ENCODE peak calls at places on chromosomes 7 and 10, in ten cellular contexts. F is T-helper 2 cell; C is cortex of kidney; Q is spleen; X is GM04503; A is SW480; L is activated CD4-positive, alpha-beta T cell treated with anti-CD3 and anti-CD28 coated beads for 36 hours; Z is IMR-90; K is AG09319; G is NAMALWA. E is an unnamed sample.

GRCh38 chr10:114174462-114175190 is 623 bp upstream of the CCDC186 start:
- DNase-seq in A (no peak), Z (peak; percentile 39), C (no peak), X (no peak), Q (peak; percentile 88), G (no peak), L (no peak), K (no peak), F (no peak), E (no peak)

GRCh38 chr10:60182691-60183090 is 207.0 kb downstream of the ANK3 start:
- DNase-seq in F (no peak), K (no peak), A (no peak), C (no peak), Q (no peak), L (no peak), X (no peak), G (no peak), Z (peak; percentile 21), E (no peak)

GRCh38 chr10:74683621-74684114 is 142.7 kb upstream of the KAT6B start:
- DNase-seq in L (no peak), Z (peak; percentile 10), F (no peak), A (no peak), K (no peak), X (no peak), Q (no peak), C (no peak), G (no peak), E (no peak)

GRCh38 chr10:87842776-87843497 is 20.4 kb downstream of the KLLN start:
- DNase-seq in X (no peak), C (no peak), F (no peak), K (no peak), Z (peak; percentile 84), Q (no peak), L (no peak), A (peak; percentile 43), G (no peak), E (no peak)

GRCh38 chr10:132657127-132657706 is 119.6 kb downstream of the INPP5A start:
- DNase-seq in X (no peak), F (no peak), A (no peak), L (no peak), Z (no peak), C (no peak), G (no peak), Q (peak; percentile 64), K (no peak), E (no peak)

GRCh38 chr7:148882668-148883232 is 1.3 kb downstream of the EZH2 start:
- DNase-seq in L (no peak), F (no peak), X (no peak), C (no peak), Z (no peak), Q (no peak), G (no peak), A (peak; percentile 14), K (no peak), E (no peak)

GRCh38 chr7:139829654-139830130 is 628 bp downstream of the TBXAS1 start:
- DNase-seq in X (no peak), Z (peak; percentile 72), L (peak; percentile 26), F (no peak), C (no peak), Q (no peak), G (no peak), K (no peak), A (no peak), E (no peak)

GRCh38 chr10:99787303-99787702 is 4.9 kb downstream of the ABCC2 start:
- DNase-seq in L (no peak), Z (no peak), A (no peak), C (no peak), G (no peak), F (no peak), X (no peak), K (no peak), Q (no peak), E (no peak)

GRCh38 chr10:35165112-35165511 is 38.5 kb downstream of the CREM start:
- DNase-seq in F (no peak), Z (no peak), G (no peak), C (no peak), A (no peak), K (no peak), X (no peak), L (no peak), Q (no peak), E (no peak)

GRCh38 chr7:158028290-158028941 is 559.2 kb downstream of the PTPRN2 start:
- DNase-seq in F (no peak), C (no peak), X (no peak), A (no peak), K (no peak), G (no peak), Z (no peak), L (no peak), Q (peak; percentile 54), E (no peak)

GRCh38 chr7:148397985-148398384 is 192.6 kb upstream of the C7orf33 start:
- DNase-seq in Z (no peak), A (no peak), C (no peak), L (no peak), K (no peak), X (no peak), F (no peak), Q (no peak), G (no peak), E (no peak)

GRCh38 chr10:49408437-49409306 is 12.8 kb upstream of the DRGX start:
- DNase-seq in L (no peak), X (no peak), C (no peak), K (no peak), Z (no peak), G (peak; percentile 68), A (no peak), Q (no peak), F (no peak), E (no peak)

GRCh38 chr10:97759157-97759980 is 12.4 kb downstream of the SFRP5 start:
- DNase-seq in G (peak; percentile 56), F (peak; percentile 18), Z (peak; percentile 52), A (peak; percentile 63), L (peak; percentile 73), K (peak; percentile 19), X (no peak), C (no peak), Q (peak; percentile 82), E (peak; percentile 43)

GRCh38 chr10:103598654-103599115 is 105.2 kb downstream of the NEURL1 start:
- DNase-seq in Q (no peak), F (no peak), X (peak; percentile 51), C (no peak), Z (peak; percentile 82), A (peak; percentile 74), G (peak; percentile 31), K (no peak), L (peak; percentile 48), E (no peak)

GRCh38 chr10:15092855-15093408 is 4.2 kb upstream of the RPP38 start:
- DNase-seq in G (no peak), Z (no peak), K (no peak), L (no peak), C (no peak), Q (no peak), X (no peak), A (no peak), F (no peak), E (no peak)

GRCh38 chr10:129993621-129994020 is 29.5 kb upstream of the EBF3 start:
- DNase-seq in Z (peak; percentile 56), K (no peak), A (no peak), C (no peak), G (no peak), Q (no peak), F (no peak), L (no peak), X (peak; percentile 81), E (no peak)

GRCh38 chr7:2120841-2121830 is 111.6 kb downstream of the MAD1L1 start:
- DNase-seq in Q (no peak), X (no peak), K (no peak), F (no peak), G (no peak), A (no peak), C (no peak), L (no peak), Z (no peak), E (no peak)

GRCh38 chr7:18520450-18521235 is 25.1 kb downstream of the HDAC9 start:
- DNase-seq in X (peak; percentile 69), G (peak; percentile 95), F (no peak), A (no peak), C (no peak), L (no peak), K (no peak), Z (peak; percentile 83), Q (no peak), E (no peak)

GRCh38 chr7:31079126-31079918 is 27.2 kb downstream of the ADCYAP1R1 start:
- DNase-seq in F (no peak), X (no peak), C (no peak), K (no peak), A (no peak), Z (no peak), G (no peak), L (no peak), Q (peak; percentile 73), E (no peak)

GRCh38 chr10:12973149-12973718 is 28.3 kb downstream of the CCDC3 start:
- DNase-seq in X (no peak), K (no peak), L (no peak), Z (no peak), Q (no peak), A (no peak), F (no peak), C (no peak), G (no peak), E (no peak)

GRCh38 chr10:15316877-15317464 is 54.1 kb downstream of the FAM171A1 start:
- DNase-seq in F (no peak), C (no peak), K (no peak), X (no peak), A (no peak), L (no peak), Q (no peak), G (no peak), Z (no peak), E (no peak)

GRCh38 chr7:89837515-89837914 is 316.8 kb upstream of the STEAP1 start:
- DNase-seq in Q (no peak), K (no peak), G (no peak), C (no peak), L (no peak), F (no peak), A (peak; percentile 59), X (peak; percentile 6), Z (no peak), E (no peak)

GRCh38 chr7:99822731-99823718 is 4.8 kb upstream of the CYP3A43 start:
- DNase-seq in Z (no peak), Q (no peak), K (no peak), L (no peak), C (no peak), F (no peak), G (no peak), A (no peak), X (no peak), E (no peak)

GRCh38 chr10:46992794-46993552 is 81.7 kb downstream of the PTPN20 start:
- DNase-seq in Z (peak; percentile 50), G (peak; percentile 57), X (no peak), Q (no peak), L (no peak), C (no peak), A (peak; percentile 45), F (no peak), K (peak; percentile 14), E (no peak)

GRCh38 chr10:3173173-3173878 is 744 bp upstream of the PITRM1 start:
- DNase-seq in K (no peak), Q (peak; percentile 92), X (no peak), A (peak; percentile 94), C (no peak), Z (no peak), F (no peak), L (peak; percentile 87), G (no peak), E (no peak)

GRCh38 chr10:70779088-70779487 is 6.1 kb downstream of the TBATA start:
- DNase-seq in G (no peak), A (no peak), L (no peak), Q (no peak), K (no peak), C (no peak), X (no peak), F (no peak), Z (no peak), E (no peak)

GRCh38 chr10:88992945-88993537 is 2.4 kb downstream of the FAS start:
- DNase-seq in A (no peak), K (peak; percentile 40), G (no peak), Q (no peak), X (no peak), Z (peak; percentile 54), F (no peak), C (no peak), L (no peak), E (no peak)

GRCh38 chr10:114181971-114182370 is 2.8 kb downstream of the TDRD1 start:
- DNase-seq in K (no peak), G (no peak), X (no peak), C (no peak), L (no peak), A (peak; percentile 91), Z (no peak), Q (no peak), F (no peak), E (no peak)